ENCODE peak calls at places on chromosomes 1 and 21, in eight cellular contexts. Q is fibroblast of lung, N is IMR-90, D is esophagus muscularis mucosa, Y is breast epithelium, H is MM.1S, U is A549, E is PC-9. B is an unnamed sample.

GRCh38 chr21:42878678-42878992 is 704 bp downstream of the WDR4 start:
- DNase-seq in Q (no peak), E (no peak), Y (no peak), N (no peak), D (no peak), H (no peak), U (no peak), B (no peak)

GRCh38 chr1:154591206-154591605 is 16.8 kb downstream of the ADAR start:
- DNase-seq in N (no peak), H (no peak), E (no peak), D (no peak), Y (no peak), Q (no peak), U (no peak), B (no peak)

GRCh38 chr1:59484090-59484489 is 187.2 kb downstream of the FGGY start:
- DNase-seq in U (peak; percentile 29), Y (no peak), D (peak; percentile 64), E (peak; percentile 52), H (no peak), N (peak; percentile 94), Q (peak; percentile 96), B (no peak)

GRCh38 chr1:1219341-1219740 is 5.4 kb upstream of the TNFRSF4 start:
- DNase-seq in Q (no peak), D (no peak), Y (no peak), E (no peak), U (no peak), H (no peak), N (no peak), B (no peak)

GRCh38 chr1:98398649-98399048 is 262.9 kb upstream of the SNX7 start:
- DNase-seq in Q (peak; percentile 59), E (no peak), U (no peak), H (no peak), D (no peak), N (no peak), Y (no peak), B (no peak)

GRCh38 chr1:239547987-239548386 is 161.6 kb downstream of the CHRM3 start:
- DNase-seq in U (no peak), D (no peak), E (no peak), Y (no peak), Q (peak; percentile 11), N (no peak), H (no peak), B (no peak)

GRCh38 chr21:34126691-34127090 is 53.3 kb downstream of the MRPS6 start:
- DNase-seq in E (no peak), D (no peak), N (peak; percentile 85), Y (no peak), H (no peak), U (no peak), Q (peak; percentile 81), B (no peak)

GRCh38 chr21:15121655-15122120 is 56.9 kb upstream of the NRIP1 start:
- DNase-seq in H (no peak), E (no peak), Q (peak; percentile 58), Y (no peak), N (peak; percentile 47), U (no peak), D (no peak), B (peak; percentile 31)

GRCh38 chr1:241271427-241271826 is 85.6 kb downstream of the RGS7 start:
- DNase-seq in N (no peak), D (no peak), E (no peak), Q (no peak), H (no peak), U (no peak), Y (no peak), B (no peak)

GRCh38 chr1:48710915-48711314 is 65.8 kb downstream of the BEND5 start:
- DNase-seq in H (no peak), N (no peak), D (no peak), E (no peak), Y (no peak), Q (no peak), U (no peak), B (no peak)

GRCh38 chr1:87684194-87684593 is 355.5 kb downstream of the LMO4 start:
- DNase-seq in N (peak; percentile 57), U (no peak), E (no peak), D (no peak), Q (peak; percentile 51), Y (no peak), H (no peak), B (no peak)

GRCh38 chr1:88655685-88656299 is 28.3 kb upstream of the PKN2 start:
- DNase-seq in Y (no peak), Q (peak; percentile 13), H (peak; percentile 37), D (no peak), N (peak; percentile 37), E (no peak), U (no peak), B (no peak)

GRCh38 chr1:233615571-233615970 is 1.7 kb downstream of the KCNK1 start:
- DNase-seq in N (no peak), Y (no peak), E (no peak), H (no peak), D (no peak), U (no peak), Q (no peak), B (no peak)
- H3K4me3 ChIP-seq in N (peak overlapping the region; percentile 89), Y (peak overlapping the region; percentile 73), E (peak overlapping the region; percentile 62), H (no peak overlapping the region), D (no peak overlapping the region), U (no peak overlapping the region), Q (peak overlapping the region; percentile 62), B (peak overlapping the region; percentile 77)

GRCh38 chr21:43919283-43919682 is 54.3 kb downstream of the AGPAT3 start:
- DNase-seq in D (no peak), H (no peak), Y (no peak), Q (no peak), U (no peak), E (no peak), N (no peak), B (no peak)

GRCh38 chr21:43918385-43918947 is 53.4 kb downstream of the AGPAT3 start:
- DNase-seq in U (no peak), D (no peak), Y (no peak), N (no peak), E (no peak), H (no peak), Q (no peak), B (peak; percentile 5)

GRCh38 chr21:43916691-43917514 is 51.9 kb downstream of the AGPAT3 start:
- DNase-seq in Y (no peak), N (peak; percentile 21), U (no peak), D (no peak), Q (no peak), H (peak; percentile 83), E (no peak), B (no peak)

GRCh38 chr21:43916076-43916475 is 51.1 kb downstream of the AGPAT3 start:
- DNase-seq in U (no peak), Q (no peak), H (peak; percentile 37), D (no peak), E (no peak), Y (no peak), N (no peak), B (no peak)

DNA sequence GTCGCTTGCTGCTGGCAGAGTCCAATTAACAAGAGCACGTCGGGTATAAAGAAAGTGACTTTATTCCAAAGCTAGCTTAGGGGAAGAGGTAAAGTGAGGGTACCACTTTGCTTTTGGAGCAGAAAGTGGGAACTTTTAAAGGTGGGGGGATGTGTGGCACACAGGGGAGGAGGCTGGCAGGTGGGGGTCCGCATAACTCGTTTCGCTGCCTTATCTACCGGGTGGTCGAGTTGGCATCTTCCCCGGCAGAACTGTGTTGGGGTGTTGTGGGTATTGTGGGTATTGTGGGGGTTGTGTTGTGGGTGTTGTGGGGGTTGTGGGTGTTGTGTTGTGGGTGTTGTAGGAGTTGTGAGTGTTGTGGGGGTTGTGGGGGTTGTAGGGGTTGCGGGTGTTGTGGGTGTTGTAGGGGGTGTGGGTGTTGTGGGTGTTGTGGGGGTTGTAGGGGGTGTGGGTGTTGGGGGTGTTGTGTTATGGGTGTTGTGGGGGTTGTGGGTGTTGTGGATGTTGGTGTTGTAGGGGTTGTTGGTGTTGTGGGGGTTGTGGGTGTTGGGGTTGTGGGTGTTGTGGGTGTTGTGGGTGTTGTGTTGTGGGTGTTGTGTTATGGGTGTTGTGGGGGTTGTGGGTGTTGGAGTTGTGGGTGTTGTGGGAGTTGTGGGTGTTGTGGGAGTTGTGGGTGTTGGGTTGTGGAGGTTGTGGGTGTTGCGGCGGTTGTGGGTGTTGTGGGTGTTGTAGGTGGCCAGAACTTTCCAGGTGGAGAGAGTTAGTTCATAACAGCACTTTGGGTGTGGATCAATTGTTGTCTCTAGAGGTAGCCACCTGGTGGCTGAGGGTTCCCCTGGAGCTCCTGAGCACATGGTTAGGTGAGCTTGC is 52.7 kb downstream of the AGPAT3 start:
- DNase-seq in Q (no peak), E (no peak), Y (no peak), D (no peak), U (no peak), H (peak; percentile 82), N (no peak), B (no peak)
- TF ChIP-seq CTCF in Q (no peak), E (peak; percentile 22), Y (peak; percentile 10), D (no peak), U (no peak), H (peak; percentile 59), N (no peak), B (no peak)

GRCh38 chr1:2961081-2961480 is 60.2 kb upstream of the ACTRT2 start:
- DNase-seq in U (no peak), H (no peak), Q (no peak), D (no peak), Y (no peak), N (no peak), E (no peak), B (no peak)
- H3K9me3 ChIP-seq in U (peaks cover 5% of the 10 kb centered on the region), H (no peaks in the 10 kb centered on the region), Q (no peaks in the 10 kb centered on the region), D (peaks cover 29% of the 10 kb centered on the region), Y (peaks cover 32% of the 10 kb centered on the region), N (peaks cover 47% of the 10 kb centered on the region), E (no peaks in the 10 kb centered on the region), B (peaks cover 30% of the 10 kb centered on the region)

GRCh38 chr1:85202864-85203255 is 2.0 kb upstream of the SYDE2 start:
- DNase-seq in H (no peak), Q (no peak), N (no peak), E (no peak), Y (no peak), D (no peak), U (no peak), B (no peak)
- H3K4me3 ChIP-seq in H (no peak overlapping the region), Q (no peak overlapping the region), N (no peak overlapping the region), E (peak overlapping the region; percentile 94), Y (no peak overlapping the region), D (peak overlapping the region; percentile 92), U (peak overlapping the region; percentile 82), B (peak overlapping the region; percentile 86)

GRCh38 chr1:24830680-24831272 is 85.5 kb downstream of the CLIC4 start:
- DNase-seq in Q (peak; percentile 61), U (peak; percentile 34), D (no peak), Y (no peak), N (peak; percentile 79), H (peak; percentile 62), E (peak; percentile 54), B (no peak)
- TF ChIP-seq CTCF in Q (peak; percentile 55), U (peak; percentile 89), D (peak; percentile 81), Y (peak; percentile 77), N (peak; percentile 87), H (peak; percentile 80), E (peak; percentile 80), B (peak; percentile 94)

GRCh38 chr1:152516082-152516481 is 1.8 kb downstream of the CRCT1 start:
- DNase-seq in N (no peak), U (no peak), Q (no peak), E (no peak), Y (no peak), H (no peak), D (no peak), B (no peak)
- H3K9me3 ChIP-seq in N (no peaks in the 10 kb centered on the region), U (no peaks in the 10 kb centered on the region), Q (no peaks in the 10 kb centered on the region), E (no peaks in the 10 kb centered on the region), Y (no peaks in the 10 kb centered on the region), H (no peaks in the 10 kb centered on the region), D (no peaks in the 10 kb centered on the region), B (no peaks in the 10 kb centered on the region)